ENCODE peak calls at places on chromosomes 4 and X, in ten cellular contexts. H, E, P, S, Z, T, A, W, J and K are unnamed samples.

GRCh38 chr4:118034061-118034785 is at the start of gene NDST3:
- DNase-seq in P (no peak), S (peak), H (peak), T (no peak), Z (peak), E (peak), J (peak), A (peak), W (no peak), K (peak)

GRCh38 chr4:144179152-144179739 is 38.7 kb upstream of the GYPA start:
- DNase-seq in P (no peak), E (no peak), W (no peak), T (no peak), A (no peak), J (no peak), S (no peak), H (peak), Z (peak), K (no peak)

GRCh38 chrX:64218023-64218422 is 12.4 kb downstream of the ASB12 start:
- DNase-seq in Z (no peak), S (no peak), H (no peak), J (no peak), W (no peak), A (no peak), E (no peak), P (peak), T (no peak), K (no peak)

GRCh38 chr4:27081675-27082579 is 221.3 kb downstream of the STIM2 start:
- DNase-seq in H (no peak), S (no peak), E (no peak), T (no peak), J (peak), A (no peak), P (no peak), Z (no peak), W (no peak), K (no peak)

GRCh38 chr4:114383055-114383454 is 215.6 kb upstream of the UGT8 start:
- DNase-seq in Z (no peak), E (no peak), S (no peak), W (no peak), A (no peak), T (no peak), H (no peak), J (no peak), P (no peak), K (no peak)

GRCh38 chr4:39825741-39826231 is 127.8 kb downstream of the UBE2K start:
- DNase-seq in J (no peak), E (no peak), P (peak), S (no peak), W (no peak), A (no peak), T (no peak), Z (no peak), H (no peak), K (no peak)

GRCh38 chrX:131762802-131763234 is 218.9 kb downstream of the OR13H1 start:
- DNase-seq in A (peak), H (no peak), E (no peak), S (no peak), P (no peak), W (peak), J (peak), Z (no peak), T (peak), K (peak)

GRCh38 chr4:55635760-55636621 is at the start of gene NMU:
- DNase-seq in A (peak), P (no peak), T (peak), H (no peak), E (peak), S (peak), Z (no peak), J (peak), W (no peak), K (no peak)

GRCh38 chrX:38627683-38628082 is 66.3 kb downstream of the TSPAN7 start:
- DNase-seq in E (no peak), J (peak), S (peak), Z (no peak), W (no peak), P (no peak), A (no peak), H (no peak), T (no peak), K (no peak)

GRCh38 chrX:70922776-70923473 is 8.0 kb downstream of the SLC7A3 start:
- DNase-seq in H (no peak), T (no peak), P (no peak), A (no peak), W (no peak), J (no peak), S (no peak), Z (no peak), E (no peak), K (no peak)